ENCODE peak calls at places on chromosomes 1 and 21, in four cellular contexts. V, E, Q and D are unnamed samples.

GRCh38 chr1:27166351-27166802 is 11.5 kb upstream of the SLC9A1 start:
- DNase-seq in Q (no peak), V (no peak), E (no peak), D (no peak)

GRCh38 chr1:10803971-10804820 is 7.8 kb upstream of the CASZ1 start:
- DNase-seq in V (no peak), E (no peak), Q (no peak), D (no peak)

GRCh38 chr1:47934243-47934805 is 62.9 kb downstream of the TRABD2B start:
- DNase-seq in E (peak; percentile 60), V (peak; percentile 96), Q (no peak), D (peak; percentile 86)

GRCh38 chr1:81805537-81806431 is 5.0 kb downstream of the ADGRL2 start:
- DNase-seq in E (no peak), V (no peak), Q (no peak), D (no peak)

GRCh38 chr1:87594736-87595383 is 266.2 kb downstream of the LMO4 start:
- DNase-seq in Q (no peak), E (no peak), V (no peak), D (no peak)

GRCh38 chr1:109385417-109385816 is 12.3 kb downstream of the SORT1 start:
- DNase-seq in E (peak; percentile 42), V (no peak), Q (no peak), D (no peak)

GRCh38 chr1:213057264-213058059 is 6.4 kb downstream of the RPS6KC1 start:
- DNase-seq in Q (no peak), E (no peak), V (no peak), D (no peak)

GRCh38 chr1:50333595-50333974 is 89.7 kb downstream of the DMRTA2 start:
- DNase-seq in V (no peak), Q (peak; percentile 53), E (no peak), D (no peak)

GRCh38 chr1:101185421-101185820 is 51.4 kb upstream of the S1PR1 start:
- DNase-seq in E (no peak), V (no peak), Q (no peak), D (no peak)

GRCh38 chr1:83827731-83828130 is 171.2 kb downstream of the TTLL7 start:
- DNase-seq in Q (no peak), E (no peak), V (no peak), D (no peak)

GRCh38 chr1:194225781-194226180 is 1039.4 kb upstream of the B3GALT2 start:
- DNase-seq in Q (peak; percentile 47), V (no peak), E (no peak), D (no peak)

GRCh38 chr1:91697322-91698260 is 188.4 kb downstream of the TGFBR3 start:
- DNase-seq in V (no peak), E (no peak), Q (no peak), D (no peak)

GRCh38 chr1:168535536-168535935 is 8.3 kb downstream of the XCL2 start:
- DNase-seq in V (no peak), E (no peak), Q (peak; percentile 91), D (no peak)

GRCh38 chr1:214335567-214335966 is 54.6 kb downstream of the SMYD2 start:
- DNase-seq in V (no peak), Q (no peak), E (no peak), D (no peak)

GRCh38 chr21:43865471-43866181 is 603 bp downstream of the AGPAT3 start:
- DNase-seq in E (peak; percentile 40), Q (peak; percentile 54), V (no peak), D (no peak)

GRCh38 chr1:217554849-217555248 is 76.0 kb downstream of the GPATCH2 start:
- DNase-seq in E (no peak), Q (no peak), V (no peak), D (no peak)

GRCh38 chr1:157090196-157090647 is 9.4 kb downstream of the ETV3L start:
- DNase-seq in E (peak; percentile 90), Q (peak; percentile 77), V (peak; percentile 97), D (peak; percentile 95)

GRCh38 chr1:49364676-49365075 is 588.0 kb upstream of the BEND5 start:
- DNase-seq in V (no peak), E (no peak), Q (no peak), D (no peak)

GRCh38 chr21:27329255-27329851 is 362.5 kb upstream of the ADAMTS5 start:
- DNase-seq in Q (no peak), E (peak; percentile 28), V (no peak), D (no peak)

GRCh38 chr1:152495066-152495675 is 15.4 kb upstream of the LCE5A start:
- DNase-seq in Q (peak; percentile 66), E (no peak), V (no peak), D (no peak)

GRCh38 chr1:25675729-25676476 is 59.3 kb downstream of the MAN1C1 start:
- DNase-seq in V (no peak), E (no peak), Q (no peak), D (no peak)

GRCh38 chr1:185674201-185674600 is 60.0 kb upstream of the HMCN1 start:
- DNase-seq in V (no peak), Q (no peak), E (no peak), D (no peak)

GRCh38 chr21:44967082-44968047 is 27.5 kb downstream of the SLX9 start:
- DNase-seq in Q (no peak), V (no peak), E (no peak), D (no peak)

GRCh38 chr1:94235189-94236020 is 2.0 kb downstream of the ARHGAP29 start:
- DNase-seq in V (no peak), Q (no peak), E (no peak), D (no peak)

DNA sequence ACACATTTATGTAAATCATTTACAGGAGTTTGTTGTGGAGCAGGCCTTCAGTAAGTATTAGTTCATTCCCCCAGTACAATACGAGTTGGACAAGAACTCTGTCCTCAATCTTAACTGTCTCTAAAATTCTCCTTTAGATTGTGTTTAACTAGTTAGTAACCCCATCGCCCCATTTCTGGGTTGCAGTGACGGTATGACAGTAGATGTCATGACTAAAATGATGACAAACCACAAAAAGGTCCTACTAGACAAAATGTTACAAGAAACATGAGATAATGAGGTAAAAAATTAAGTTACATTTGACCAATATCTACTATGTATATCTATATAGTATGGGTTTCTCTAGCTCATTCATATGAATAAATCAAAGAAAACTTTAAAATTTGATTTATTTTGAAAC is 41.1 kb downstream of the CD58 start:
- DNase-seq in Q (no peak), V (no peak), E (no peak), D (no peak)
- TF ChIP-seq POLR2A in Q (no peak), V (no peak), E (no peak), D (no peak)

GRCh38 chr1:33143698-33144097 is 38.1 kb downstream of the TRIM62 start:
- DNase-seq in E (no peak), Q (peak; percentile 75), V (no peak), D (no peak)

GRCh38 chr1:33141781-33142180 is 40.1 kb downstream of the TRIM62 start:
- DNase-seq in V (no peak), Q (no peak), E (no peak), D (no peak)

GRCh38 chr1:33141216-33141615 is 40.6 kb downstream of the TRIM62 start:
- DNase-seq in E (no peak), Q (no peak), V (no peak), D (no peak)

GRCh38 chr1:33142483-33143065 is 39.3 kb downstream of the TRIM62 start:
- DNase-seq in V (no peak), E (no peak), Q (no peak), D (no peak)

DNA sequence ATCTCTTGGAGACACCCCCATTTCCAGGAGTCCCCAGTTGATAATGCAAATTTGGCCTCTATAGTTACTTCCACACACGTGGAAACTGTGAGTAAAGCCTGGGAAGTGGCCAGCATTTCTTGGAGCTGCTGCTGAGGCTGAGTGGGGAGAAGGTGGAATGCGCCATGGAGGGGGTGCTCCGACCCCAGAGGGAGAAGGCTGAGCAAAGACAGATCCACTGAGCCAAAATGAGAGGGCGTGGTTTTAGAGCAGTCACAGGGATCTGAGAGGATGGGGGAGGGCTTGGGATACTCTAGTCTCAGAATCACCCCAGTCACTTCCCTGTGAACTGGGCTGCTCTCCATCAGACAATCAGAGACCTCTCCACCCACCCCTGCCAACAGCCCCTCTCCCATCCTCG is 38.7 kb downstream of the TRIM62 start:
- DNase-seq in Q (no peak), E (no peak), V (no peak), D (no peak)
- TF ChIP-seq POLR2A in Q (no peak), E (no peak), V (no peak), D (no peak)

GRCh38 chr1:29392036-29392435 is 155.7 kb downstream of the PTPRU start:
- DNase-seq in E (no peak), Q (no peak), V (peak; percentile 72), D (no peak)

GRCh38 chr1:29389533-29390041 is 153.3 kb downstream of the PTPRU start:
- DNase-seq in V (peak; percentile 31), Q (no peak), E (no peak), D (no peak)

GRCh38 chr1:29391362-29391880 is 155.1 kb downstream of the PTPRU start:
- DNase-seq in E (no peak), Q (no peak), V (no peak), D (no peak)

GRCh38 chr1:29390075-29390474 is 153.8 kb downstream of the PTPRU start:
- DNase-seq in V (peak; percentile 26), E (no peak), Q (no peak), D (no peak)

DNA sequence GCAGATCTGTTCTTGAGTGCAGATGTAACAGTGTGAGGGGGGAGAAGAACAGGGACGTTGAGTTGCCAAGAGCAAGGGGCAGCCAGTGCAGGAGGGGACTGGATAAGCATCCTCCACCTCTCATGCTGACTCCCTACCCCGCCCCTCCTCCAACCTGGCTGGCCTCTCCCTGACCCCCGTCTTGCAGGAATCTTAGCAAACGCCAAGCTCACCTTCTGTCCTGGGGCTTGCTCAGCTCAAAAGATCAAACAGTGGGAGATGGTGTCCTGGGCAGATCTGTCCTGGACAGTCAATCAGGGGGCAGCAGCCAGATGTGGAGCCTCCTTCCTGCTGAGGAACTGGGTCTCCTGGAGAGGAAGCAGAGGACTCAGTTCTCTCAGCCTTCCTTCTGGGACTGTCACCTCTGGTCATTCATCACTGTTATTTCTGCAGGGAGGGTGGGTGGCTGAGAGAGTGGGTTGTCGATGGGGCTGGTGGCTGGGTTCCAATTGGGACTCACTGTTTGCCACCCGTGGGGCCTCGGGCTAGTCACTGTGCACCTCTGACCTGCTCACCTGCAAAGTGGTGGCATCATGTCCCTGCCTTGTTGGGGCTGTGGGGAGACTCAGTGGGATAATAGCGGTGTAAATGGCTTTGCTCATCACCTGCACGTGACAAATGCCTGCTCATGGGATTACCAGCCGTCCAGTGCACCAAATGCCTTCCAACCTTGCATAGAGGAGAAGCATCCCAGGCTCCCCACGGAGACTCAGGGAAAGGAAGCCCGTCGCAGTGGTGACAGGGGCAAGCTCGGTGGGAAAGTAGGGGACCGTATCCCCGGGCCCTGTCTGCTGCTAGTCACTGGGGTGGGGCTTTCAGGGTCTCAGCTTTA is 154.4 kb downstream of the PTPRU start:
- DNase-seq in E (no peak), Q (no peak), V (peak; percentile 61), D (no peak)
- TF ChIP-seq POLR2A in E (no peak), Q (no peak), V (no peak), D (no peak)

DNA sequence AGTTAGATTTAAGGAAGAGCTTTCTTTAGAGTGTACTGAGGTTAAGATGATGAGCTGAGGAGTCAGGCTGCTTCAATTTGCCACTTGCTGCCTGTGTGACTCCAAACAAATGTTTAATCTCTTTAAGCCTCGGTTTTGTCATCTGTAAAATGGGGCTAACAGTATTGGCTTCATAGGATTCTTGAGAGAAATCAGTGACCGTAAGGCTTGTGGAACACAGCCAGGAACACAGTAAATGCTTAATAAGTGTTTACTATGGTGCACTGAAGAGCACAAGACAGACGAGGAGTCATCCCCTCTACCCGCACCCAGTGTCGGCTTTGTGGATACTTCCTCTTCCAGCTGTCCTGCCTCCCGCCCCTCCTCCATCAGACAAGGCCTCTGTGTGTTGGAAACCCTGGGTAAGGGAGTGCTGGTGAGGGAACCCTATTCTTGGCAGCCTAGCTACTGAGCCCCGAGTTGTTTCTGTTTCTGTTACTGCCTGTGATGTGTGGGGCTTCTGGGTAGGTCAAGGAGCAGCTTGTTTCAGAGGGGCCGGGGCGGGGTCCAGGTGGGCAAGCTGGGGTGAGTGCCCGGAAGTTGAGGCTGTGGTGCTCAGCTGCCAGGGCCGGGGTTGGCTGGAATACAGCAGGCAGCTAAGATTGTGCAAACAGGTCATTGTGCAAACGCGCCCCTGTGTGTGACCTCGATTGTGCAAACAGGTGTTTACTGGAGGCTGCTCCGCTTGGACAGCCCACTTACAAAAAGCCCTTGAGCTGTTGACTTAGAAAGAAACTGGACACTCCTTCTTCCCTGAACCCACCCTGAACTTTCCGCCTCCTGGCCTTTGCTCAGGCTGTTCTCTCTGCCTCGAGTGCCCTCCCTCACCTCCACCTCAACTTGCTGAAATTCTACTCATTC is 4.0 kb upstream of the CSF3R start:
- DNase-seq in E (no peak), V (no peak), Q (peak; percentile 94), D (peak; percentile 66)
- TF ChIP-seq POLR2A in E (no peak), V (no peak), Q (no peak), D (no peak)